ENCODE peak calls at places on chromosome 11, in four cellular contexts. J, E, H and N are unnamed samples.

GRCh38 chr11:41201156-41201555 is 258.3 kb downstream of the LRRC4C start:
- DNase-seq in J (no peak), H (no peak), E (no peak), N (peak; percentile 10)

GRCh38 chr11:100731471-100731870 is 44.4 kb downstream of the ARHGAP42 start:
- DNase-seq in H (no peak), J (no peak), E (no peak), N (no peak)

GRCh38 chr11:66388746-66389386 is 17.3 kb upstream of the SLC29A2 start:
- DNase-seq in E (no peak), J (peak; percentile 79), H (peak; percentile 92), N (peak; percentile 80)

GRCh38 chr11:41256060-41256459 is 203.4 kb downstream of the LRRC4C start:
- DNase-seq in J (no peak), H (no peak), E (no peak), N (no peak)

GRCh38 chr11:124736738-124737137 is 3.0 kb upstream of the NRGN start:
- DNase-seq in H (no peak), E (no peak), J (no peak), N (no peak)

GRCh38 chr11:124415356-124415923 is 9.2 kb downstream of the OR8B4 start:
- DNase-seq in H (no peak), E (no peak), J (no peak), N (peak; percentile 79)

GRCh38 chr11:2142762-2143202 is 3.6 kb upstream of the IGF2 start:
- DNase-seq in E (no peak), H (no peak), J (no peak), N (peak; percentile 50)

GRCh38 chr11:17217395-17217794 is 9.6 kb upstream of the PIK3C2A start:
- DNase-seq in J (no peak), E (no peak), H (no peak), N (no peak)

GRCh38 chr11:22234743-22235142 is 41.9 kb downstream of the ANO5 start:
- DNase-seq in J (no peak), E (no peak), H (no peak), N (no peak)

GRCh38 chr11:12091957-12092558 is 18.3 kb upstream of the MICAL2 start:
- DNase-seq in H (peak; percentile 62), E (no peak), J (no peak), N (no peak)

GRCh38 chr11:12961615-12962014 is 47.5 kb upstream of the RASSF10 start:
- DNase-seq in E (no peak), H (no peak), J (no peak), N (peak; percentile 46)

GRCh38 chr11:19978668-19979518 is 181.4 kb downstream of the DBX1 start:
- DNase-seq in E (peak; percentile 43), J (peak; percentile 64), H (peak; percentile 58), N (peak; percentile 84)

GRCh38 chr11:12587333-12587997 is 86.8 kb upstream of the TEAD1 start:
- DNase-seq in H (no peak), J (no peak), E (no peak), N (peak; percentile 40)

GRCh38 chr11:59263225-59263894 is 50.6 kb upstream of the MPEG1 start:
- DNase-seq in E (no peak), H (peak; percentile 76), J (no peak), N (no peak)

GRCh38 chr11:12411806-12412727 is 34.7 kb downstream of the PARVA start:
- DNase-seq in J (peak; percentile 95), H (peak; percentile 69), E (peak; percentile 75), N (peak; percentile 91)

GRCh38 chr11:117828641-117829368 is 4.3 kb upstream of the FXYD2 start:
- DNase-seq in H (peak; percentile 80), J (peak; percentile 84), E (peak; percentile 64), N (peak; percentile 54)

GRCh38 chr11:116066777-116067176 is 562.6 kb upstream of the CADM1 start:
- DNase-seq in J (no peak), H (no peak), E (no peak), N (no peak)

GRCh38 chr11:111378773-111379499 is at the start of gene POU2AF1:
- DNase-seq in H (peak; percentile 93), J (no peak), E (no peak), N (peak; percentile 6)

GRCh38 chr11:13262096-13262495 is 15.5 kb upstream of the BMAL1 start:
- DNase-seq in J (no peak), E (no peak), H (no peak), N (peak; percentile 18)

GRCh38 chr11:33980896-33981295 is 70.6 kb upstream of the CAPRIN1 start:
- DNase-seq in J (no peak), H (no peak), E (no peak), N (peak; percentile 76)

GRCh38 chr11:3341298-3341697 is 37.6 kb downstream of the ZNF195 start:
- DNase-seq in E (peak; percentile 24), J (no peak), H (peak; percentile 85), N (peak; percentile 20)

GRCh38 chr11:1010006-1010405 is 26.5 kb downstream of the MUC6 start:
- DNase-seq in J (no peak), H (no peak), E (no peak), N (no peak)

GRCh38 chr11:18617688-18618340 is 16.3 kb downstream of the SPTY2D1 start:
- DNase-seq in J (no peak), E (no peak), H (no peak), N (peak; percentile 54)

GRCh38 chr11:74820763-74821162 is 72.1 kb downstream of the RNF169 start:
- DNase-seq in H (no peak), E (no peak), J (no peak), N (peak; percentile 96)

GRCh38 chr11:66848671-66849500 is 5.6 kb downstream of the RCE1 start:
- DNase-seq in E (no peak), J (peak; percentile 63), H (peak; percentile 43), N (no peak)

GRCh38 chr11:134659882-134660281 is 247.8 kb upstream of the B3GAT1 start:
- DNase-seq in E (no peak), H (peak; percentile 21), J (peak; percentile 30), N (no peak)

GRCh38 chr11:75160328-75160757 is 9.4 kb downstream of the SLCO2B1 start:
- DNase-seq in E (no peak), H (no peak), J (no peak), N (no peak)

GRCh38 chr11:128876133-128876650 is 9.1 kb upstream of the KCNJ1 start:
- DNase-seq in H (peak; percentile 29), J (no peak), E (no peak), N (no peak)

DNA sequence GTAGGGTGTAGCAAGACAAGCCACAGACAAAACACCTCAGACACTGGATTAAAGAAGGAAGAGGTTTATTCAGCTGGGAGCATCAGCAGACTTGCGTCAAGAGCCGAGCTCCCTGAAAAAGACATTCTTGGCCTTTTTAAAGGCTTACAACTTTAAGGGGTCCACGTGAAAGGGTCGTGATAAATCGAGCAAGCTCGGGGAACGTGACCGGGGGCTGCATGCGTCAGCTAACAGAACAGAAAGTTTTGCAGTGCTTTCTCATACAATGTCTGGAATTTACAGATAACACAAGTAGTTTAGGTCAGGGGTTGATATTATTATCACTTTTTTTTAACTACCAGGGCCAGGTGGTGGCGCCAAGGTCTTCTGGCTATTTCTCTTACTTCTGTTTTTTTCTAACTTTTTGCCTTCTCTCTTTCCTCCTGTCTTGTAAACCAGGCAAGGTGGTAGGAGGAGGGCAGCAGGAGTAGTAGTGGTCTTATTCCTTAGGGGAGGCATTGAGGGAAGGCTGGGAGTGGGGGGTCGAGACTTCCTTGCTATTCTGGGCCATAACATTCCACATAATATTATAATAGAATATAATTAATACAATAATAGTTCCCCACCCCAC is 631 bp upstream of the ALDH3B1 start:
- DNase-seq in H (peak; percentile 73), E (no peak), J (no peak), N (peak; percentile 51)
- TF ChIP-seq CTCF in H (peak; percentile 21), E (no peak), J (no peak), N (peak; percentile 31)

GRCh38 chr11:73273246-73273890 is 1.2 kb downstream of the P2RY6 start:
- DNase-seq in J (peak; percentile 56), H (peak; percentile 19), E (no peak), N (no peak)

GRCh38 chr11:73274722-73275380 is 2.7 kb downstream of the P2RY6 start:
- DNase-seq in H (peak; percentile 46), E (no peak), J (peak; percentile 62), N (no peak)

GRCh38 chr11:73271936-73272679 is at the start of gene P2RY6:
- DNase-seq in E (no peak), J (peak; percentile 70), H (peak; percentile 72), N (peak; percentile 36)

GRCh38 chr11:73270855-73271477 is 1.2 kb upstream of the P2RY6 start:
- DNase-seq in J (peak; percentile 54), H (peak; percentile 76), E (no peak), N (no peak)

GRCh38 chr11:73272680-73273038 is 521 bp downstream of the P2RY6 start:
- DNase-seq in J (no peak), E (no peak), H (peak; percentile 7), N (no peak)
- H3K4me3 ChIP-seq in J (no peak overlapping the region), E (no peak overlapping the region), H (peak overlapping the region; percentile 4), N (no peak overlapping the region)

GRCh38 chr11:16043617-16044016 is 312.7 kb downstream of the SOX6 start:
- DNase-seq in J (no peak), H (no peak), E (no peak), N (no peak)

GRCh38 chr11:16036218-16036617 is 320.1 kb downstream of the SOX6 start:
- DNase-seq in H (no peak), J (no peak), E (no peak), N (no peak)

GRCh38 chr11:16040151-16040550 is 316.2 kb downstream of the SOX6 start:
- DNase-seq in J (no peak), E (no peak), H (no peak), N (no peak)

GRCh38 chr11:16047073-16047472 is 309.3 kb downstream of the SOX6 start:
- DNase-seq in H (no peak), J (no peak), E (no peak), N (peak; percentile 4)

DNA sequence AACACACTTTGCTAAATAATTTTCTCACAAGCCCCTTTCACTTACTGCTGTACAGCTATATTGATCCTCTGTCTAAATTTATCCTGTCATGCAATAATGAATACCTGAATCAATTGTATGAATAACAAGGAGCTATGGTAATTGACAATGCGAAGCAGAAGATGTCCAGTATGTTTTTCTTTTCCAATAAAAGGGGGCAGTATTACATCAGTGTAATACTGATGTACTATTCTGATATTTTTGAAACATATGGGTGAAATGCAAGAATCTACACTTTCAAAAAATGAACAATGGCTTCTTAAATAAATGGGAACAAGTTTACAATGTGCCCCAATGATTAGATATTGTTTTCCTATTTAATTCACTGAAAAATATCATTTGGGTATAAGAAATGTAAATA is 315.1 kb downstream of the SOX6 start:
- DNase-seq in E (no peak), H (no peak), J (no peak), N (no peak)
- TF ChIP-seq CTCF in E (no peak), H (no peak), J (no peak), N (no peak)

GRCh38 chr11:110088535-110089344 is 4.5 kb upstream of the ZC3H12C start:
- DNase-seq in H (no peak), E (no peak), J (no peak), N (no peak)
- H3K4me3 ChIP-seq in H (no peak overlapping the region), E (no peak overlapping the region), J (no peak overlapping the region), N (no peak overlapping the region)

DNA sequence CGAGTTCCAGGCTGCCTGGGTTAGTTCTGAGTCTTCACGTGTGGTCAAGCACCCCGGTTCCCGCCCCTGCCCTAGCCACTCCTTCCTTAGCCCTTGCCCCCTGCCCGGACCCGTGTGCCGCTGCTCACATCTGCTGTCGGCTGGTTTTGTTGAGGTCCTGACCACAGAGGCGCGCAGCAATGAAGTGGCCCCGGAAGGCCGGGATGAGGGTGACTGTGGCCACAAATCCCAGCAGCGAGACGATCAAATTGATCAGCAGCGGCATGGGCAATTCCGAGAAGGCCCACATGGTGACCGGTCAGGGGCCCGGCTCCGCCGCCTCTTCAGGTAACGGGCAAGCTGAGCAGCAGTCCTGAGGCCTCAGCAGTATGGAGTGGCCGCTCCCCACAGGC is 290 bp downstream of the DPAGT1 start:
- DNase-seq in H (no peak), E (no peak), J (no peak), N (no peak)
- TF ChIP-seq CTCF in H (peak; percentile 33), E (no peak), J (no peak), N (no peak)

GRCh38 chr11:126400019-126400962 is 44.8 kb downstream of the ST3GAL4 start:
- DNase-seq in J (no peak), H (no peak), E (no peak), N (no peak)
- H3K4me3 ChIP-seq in J (no peak overlapping the region), H (no peak overlapping the region), E (no peak overlapping the region), N (no peak overlapping the region)